ENCODE peak calls at places on chromosomes 16 and 17, in seven cellular contexts. A, Z, F, X, D, T and I are unnamed samples.
A peak's percentile ranks its signal among the peaks of the same experiment; 100 is the strongest.

GRCh38 chr17:19645608-19646250 is 2.8 kb upstream of the ALDH3A2 start:
- DNase-seq in A (no peak), Z (peak; percentile 9), F (peak; percentile 35), X (peak; percentile 13), D (no peak), T (peak; percentile 81), I (no peak)

GRCh38 chr17:32772453-32773025 is 104.4 kb downstream of the MYO1D start:
- DNase-seq in A (no peak), Z (no peak), F (no peak), X (no peak), D (no peak), T (no peak), I (no peak)

GRCh38 chr16:81485225-81485624 is 40.6 kb downstream of the CMIP start:
- DNase-seq in A (no peak), Z (no peak), F (no peak), X (no peak), D (no peak), T (no peak), I (no peak)

GRCh38 chr17:67068999-67069398 is 24.6 kb downstream of the CACNG1 start:
- DNase-seq in A (peak; percentile 70), Z (no peak), F (no peak), X (no peak), D (no peak), T (no peak), I (no peak)

GRCh38 chr17:17749025-17749772 is 67.9 kb downstream of the RAI1 start:
- DNase-seq in A (peak; percentile 49), Z (no peak), F (no peak), X (peak; percentile 54), D (no peak), T (no peak), I (no peak)

GRCh38 chr16:2156025-2156848 is 655 bp downstream of the TRAF7 start:
- DNase-seq in A (no peak), Z (no peak), F (no peak), X (no peak), D (no peak), T (no peak), I (no peak)

GRCh38 chr16:1331712-1332617 is 1.5 kb upstream of the BAIAP3 start:
- DNase-seq in A (peak; percentile 37), Z (no peak), F (peak; percentile 38), X (no peak), D (no peak), T (peak; percentile 46), I (no peak)

GRCh38 chr17:50213026-50214015 is 11.9 kb upstream of the COL1A1 start:
- DNase-seq in A (no peak), Z (no peak), F (no peak), X (peak; percentile 29), D (no peak), T (no peak), I (peak; percentile 42)

GRCh38 chr17:67862614-67863217 is 37.4 kb downstream of the BPTF start:
- DNase-seq in A (no peak), Z (no peak), F (no peak), X (no peak), D (no peak), T (no peak), I (no peak)

GRCh38 chr17:75514299-75515228 is 773 bp downstream of the CASKIN2 start:
- DNase-seq in A (no peak), Z (no peak), F (no peak), X (no peak), D (no peak), T (no peak), I (no peak)

GRCh38 chr17:4947411-4948165 is 742 bp downstream of the PFN1 start:
- DNase-seq in A (no peak), Z (no peak), F (peak; percentile 67), X (peak; percentile 20), D (no peak), T (peak; percentile 36), I (peak; percentile 56)

GRCh38 chr17:81066072-81066471 is 31.1 kb downstream of the BAIAP2 start:
- DNase-seq in A (no peak), Z (no peak), F (no peak), X (no peak), D (no peak), T (peak; percentile 54), I (no peak)

GRCh38 chr16:86824751-86825310 is 246.5 kb downstream of the FOXL1 start:
- DNase-seq in A (no peak), Z (no peak), F (no peak), X (no peak), D (peak; percentile 83), T (no peak), I (no peak)